ENCODE peak calls at places on chromosomes 11 and 22, in nine cellular contexts. S is ascending aorta; P is ovary; Z is CD8-positive, alpha-beta T cell; J is sigmoid colon; T is stomach; L is psoas muscle; Y is fibroblast of lung; X is colonic mucosa. H is an unnamed sample. For H3K4me1, the result is how much of the 10 kb centered on the place peaks cover.

GRCh38 chr22:18060646-18061620 is 16.9 kb upstream of the PEX26 start:
- DNase-seq in Y (peak), Z (no peak), P (no peak), X (peak), L (no peak), T (no peak), S (no peak), J (no peak), H (no peak)

GRCh38 chr11:126992065-126992803 is 8.3 kb downstream of the KIRREL3 start:
- DNase-seq in J (no peak), P (no peak), X (no peak), S (no peak), L (no peak), T (no peak), Y (peak), Z (no peak), H (no peak)

GRCh38 chr22:30866811-30867271 is 101.7 kb downstream of the MORC2 start:
- DNase-seq in T (no peak), Z (no peak), P (peak), J (peak), Y (no peak), S (peak), X (no peak), L (no peak), H (no peak)

GRCh38 chr11:269146-269890 is 8.9 kb upstream of the NLRP6 start:
- DNase-seq in L (no peak), S (no peak), P (no peak), Z (no peak), T (no peak), J (no peak), X (peak), Y (no peak), H (no peak)

GRCh38 chr11:78812513-78813293 is 238.0 kb upstream of the NARS2 start:
- DNase-seq in X (no peak), Z (no peak), L (no peak), Y (no peak), J (no peak), T (no peak), S (no peak), P (no peak), H (no peak)

GRCh38 chr22:32949719-32950118 is 108.5 kb downstream of the SYN3 start:
- DNase-seq in Y (no peak), L (no peak), Z (no peak), J (no peak), T (no peak), P (no peak), S (no peak), X (no peak), H (peak)

GRCh38 chr22:44046485-44047141 is 22.5 kb downstream of the PARVB start:
- DNase-seq in L (no peak), Z (no peak), J (no peak), T (no peak), P (no peak), X (no peak), S (no peak), Y (no peak), H (no peak)

GRCh38 chr11:74011360-74012071 is 2.6 kb upstream of the UCP3 start:
- DNase-seq in L (no peak), Y (no peak), X (no peak), J (peak), T (no peak), P (no peak), S (no peak), Z (no peak), H (no peak)

GRCh38 chr11:76903325-76903724 is 42.6 kb downstream of the ACER3 start:
- DNase-seq in Z (no peak), X (peak), L (no peak), T (no peak), J (no peak), P (no peak), S (no peak), Y (no peak), H (no peak)

GRCh38 chr11:79466411-79466810 is 25.6 kb upstream of the TENM4 start:
- DNase-seq in X (no peak), L (no peak), S (no peak), Y (peak), T (no peak), Z (no peak), P (no peak), J (no peak), H (no peak)

GRCh38 chr11:129639300-129639699 is 176.3 kb upstream of the TMEM45B start:
- DNase-seq in P (no peak), S (no peak), T (no peak), Z (no peak), J (no peak), Y (peak), X (no peak), L (no peak), H (no peak)

GRCh38 chr22:16974298-16975084 is 33.5 kb downstream of the GAB4 start:
- DNase-seq in J (no peak), S (no peak), X (no peak), Z (no peak), Y (no peak), P (no peak), T (no peak), L (no peak), H (peak)

GRCh38 chr22:23532756-23533155 is 47.3 kb downstream of the IGLL1 start:
- DNase-seq in Z (no peak), S (no peak), L (no peak), X (no peak), Y (no peak), J (peak), T (no peak), P (peak), H (no peak)

GRCh38 chr11:47352556-47352955 is at the start of gene MYBPC3:
- DNase-seq in P (no peak), Z (no peak), L (no peak), X (no peak), J (no peak), T (no peak), S (no peak), Y (no peak), H (no peak)

GRCh38 chr11:65113361-65113756 is 1.7 kb downstream of the TM7SF2 start:
- DNase-seq in T (no peak), X (no peak), L (no peak), S (no peak), J (peak), Z (no peak), Y (no peak), P (peak), H (no peak)

GRCh38 chr11:15875934-15876333 is 480.4 kb downstream of the SOX6 start:
- DNase-seq in X (no peak), Z (no peak), J (no peak), Y (no peak), L (no peak), P (no peak), S (no peak), T (no peak), H (no peak)

GRCh38 chr11:65047581-65048422 is 6.8 kb downstream of the SAC3D1 start:
- DNase-seq in Y (peak), X (peak), J (peak), L (peak), T (no peak), Z (peak), P (peak), S (no peak), H (no peak)

GRCh38 chr11:65204646-65205601 is 23.2 kb downstream of the CAPN1 start:
- DNase-seq in S (peak), Z (peak), P (no peak), T (peak), J (peak), Y (peak), L (no peak), X (no peak), H (no peak)

GRCh38 chr11:32497951-32498350 is 62.6 kb upstream of the WT1 start:
- DNase-seq in Z (no peak), P (no peak), J (no peak), Y (no peak), T (peak), S (no peak), X (no peak), L (no peak), H (no peak)

GRCh38 chr11:33907419-33907818 is 15.5 kb upstream of the LMO2 start:
- DNase-seq in Y (no peak), Z (no peak), X (no peak), T (no peak), P (no peak), S (no peak), L (no peak), J (no peak), H (no peak)

GRCh38 chr11:17604913-17605230 is 57.8 kb downstream of the OTOG start:
- DNase-seq in S (no peak), T (peak), X (no peak), J (no peak), Z (no peak), P (no peak), Y (no peak), L (no peak), H (no peak)

GRCh38 chr11:126426126-126426525 is 70.6 kb downstream of the ST3GAL4 start:
- DNase-seq in J (no peak), P (no peak), L (no peak), T (no peak), Y (no peak), X (peak), Z (no peak), S (no peak), H (no peak)

GRCh38 chr11:69746780-69747742 is 28.1 kb downstream of the FGF4 start:
- DNase-seq in S (no peak), Y (peak), T (no peak), Z (no peak), X (no peak), L (no peak), P (no peak), J (no peak), H (no peak)

GRCh38 chr11:113351490-113351889 is 36.1 kb upstream of the ANKK1 start:
- DNase-seq in L (no peak), P (no peak), Y (no peak), X (no peak), J (no peak), T (no peak), Z (no peak), S (no peak), H (no peak)

GRCh38 chr11:24513837-24514594 is 17.2 kb downstream of the LUZP2 start:
- DNase-seq in Z (no peak), Y (peak), T (no peak), P (no peak), L (no peak), S (no peak), X (no peak), J (no peak), H (no peak)

GRCh38 chr11:100961633-100962032 is 168.0 kb downstream of the PGR start:
- DNase-seq in S (no peak), X (no peak), T (no peak), Y (peak), P (no peak), L (no peak), Z (no peak), J (no peak), H (no peak)

GRCh38 chr11:530960-531825 is 4.2 kb downstream of the HRAS start:
- DNase-seq in Z (no peak), X (no peak), P (no peak), S (no peak), L (no peak), J (no peak), T (no peak), Y (no peak), H (no peak)

GRCh38 chr11:22371188-22371587 is 33.0 kb downstream of the SLC17A6 start:
- DNase-seq in L (no peak), X (no peak), T (no peak), P (no peak), Z (no peak), J (no peak), S (no peak), Y (no peak), H (no peak)

GRCh38 chr11:19071255-19071654 is 10.7 kb upstream of the MRGPRX2 start:
- DNase-seq in T (peak), P (peak), J (peak), S (peak), Y (peak), L (peak), Z (peak), X (peak), H (no peak)

DNA sequence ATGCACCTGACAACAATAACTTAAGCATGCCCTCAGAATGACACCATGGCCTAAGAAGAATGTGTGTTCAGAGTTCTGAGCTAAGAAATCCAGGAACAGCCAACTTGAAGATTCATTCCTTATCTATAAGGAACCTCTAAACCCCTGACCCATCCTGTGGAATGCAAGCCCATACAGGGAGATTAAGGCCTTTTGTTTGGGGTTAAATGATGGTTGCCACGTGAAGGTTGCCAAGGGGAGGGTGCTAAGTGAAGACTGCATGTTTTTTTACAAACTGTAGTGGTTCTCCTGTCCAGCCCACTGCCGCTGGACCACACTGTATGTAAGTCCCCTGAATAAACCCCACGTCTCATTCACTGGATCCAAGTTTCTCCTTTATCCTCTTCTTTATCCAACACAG is 138.2 kb downstream of the GUCY1A2 start:
- DNase-seq in X (no peak), Y (no peak), P (no peak), S (no peak), J (no peak), T (no peak), Z (no peak), L (no peak), H (no peak)
- TF ChIP-seq CTCF in X (no peak), Y (no peak), P (no peak), S (no peak), J (no peak), T (no peak), Z (no peak), L (no peak), H (no peak)

DNA sequence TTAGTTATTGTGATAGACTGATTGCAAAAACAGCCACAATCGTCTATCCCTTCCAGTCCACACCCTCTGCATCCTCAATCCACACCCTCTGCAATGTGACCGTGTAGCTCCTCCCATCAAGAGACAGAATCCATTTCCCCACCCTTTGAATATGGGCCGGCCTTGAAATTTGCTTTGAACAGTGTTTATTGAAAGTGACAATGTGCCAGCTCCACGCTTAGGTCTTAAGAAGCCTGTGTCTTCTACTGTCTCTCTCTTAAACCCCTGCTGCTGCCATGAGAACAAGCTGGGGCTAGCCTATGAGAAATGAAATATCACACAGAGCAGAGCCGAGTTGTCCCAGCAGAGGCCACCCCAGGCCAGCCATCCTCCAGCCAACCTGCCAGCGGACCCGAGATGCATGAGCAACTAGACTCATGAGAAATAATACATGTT is 22.3 kb upstream of the MICAL2 start:
- DNase-seq in X (peak), J (peak), L (no peak), Y (peak), S (peak), T (no peak), P (no peak), Z (no peak), H (no peak)
- H3K4me1 ChIP-seq in X (under half), J (under half), L (under half), Y (under half), S (under half), T (half or more), P (under half), Z (half or more), H (half or more)

DNA sequence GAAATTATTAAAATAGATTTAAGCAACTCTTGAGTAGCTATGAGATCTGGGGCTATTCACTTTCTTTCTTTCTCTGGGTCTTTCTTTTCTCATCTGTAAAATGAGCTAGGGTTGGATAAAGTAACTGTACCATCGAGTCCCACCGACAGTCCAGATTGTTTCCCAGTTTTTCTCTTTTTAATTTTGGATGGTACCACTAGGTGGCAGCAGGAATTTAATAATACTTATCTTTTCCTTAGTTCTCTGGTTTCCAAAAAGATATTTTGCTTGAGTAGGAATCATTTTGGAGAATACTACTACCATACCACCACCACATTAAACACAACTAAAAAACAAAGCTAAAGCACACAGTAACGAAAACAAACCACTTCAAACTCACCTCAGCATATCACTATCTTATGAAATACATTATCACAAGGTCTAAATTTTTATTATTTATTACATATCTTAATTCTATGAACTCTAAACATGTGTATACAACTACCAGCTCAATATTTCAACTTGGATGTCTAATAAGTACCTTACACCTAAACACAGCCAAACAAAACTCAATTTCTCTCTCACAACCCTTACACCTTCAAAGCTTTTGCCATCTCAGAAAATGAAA is 584.0 kb downstream of the KCNA4 start:
- DNase-seq in L (no peak), J (no peak), P (no peak), Z (no peak), X (no peak), Y (no peak), T (no peak), S (no peak), H (no peak)
- TF ChIP-seq CTCF in L (peak), J (no peak), P (no peak), Z (no peak), X (no peak), Y (peak), T (no peak), S (peak), H (no peak)

GRCh38 chr11:118010738-118011461 is 24.7 kb downstream of the IL10RA start:
- DNase-seq in L (peak), X (peak), Z (no peak), P (no peak), S (peak), J (peak), T (peak), Y (no peak), H (no peak)
- H3K4me1 ChIP-seq in L (under half), X (under half), Z (half or more), P (under half), S (under half), J (under half), T (under half), Y (under half), H (under half)

GRCh38 chr22:48104102-48104738 is 1341.8 kb downstream of the TBC1D22A start:
- DNase-seq in X (no peak), Y (no peak), T (peak), J (no peak), L (no peak), S (no peak), P (no peak), Z (no peak), H (peak)
- TF ChIP-seq CTCF in X (no peak), Y (no peak), T (no peak), J (no peak), L (no peak), S (no peak), P (no peak), Z (no peak), H (no peak)

DNA sequence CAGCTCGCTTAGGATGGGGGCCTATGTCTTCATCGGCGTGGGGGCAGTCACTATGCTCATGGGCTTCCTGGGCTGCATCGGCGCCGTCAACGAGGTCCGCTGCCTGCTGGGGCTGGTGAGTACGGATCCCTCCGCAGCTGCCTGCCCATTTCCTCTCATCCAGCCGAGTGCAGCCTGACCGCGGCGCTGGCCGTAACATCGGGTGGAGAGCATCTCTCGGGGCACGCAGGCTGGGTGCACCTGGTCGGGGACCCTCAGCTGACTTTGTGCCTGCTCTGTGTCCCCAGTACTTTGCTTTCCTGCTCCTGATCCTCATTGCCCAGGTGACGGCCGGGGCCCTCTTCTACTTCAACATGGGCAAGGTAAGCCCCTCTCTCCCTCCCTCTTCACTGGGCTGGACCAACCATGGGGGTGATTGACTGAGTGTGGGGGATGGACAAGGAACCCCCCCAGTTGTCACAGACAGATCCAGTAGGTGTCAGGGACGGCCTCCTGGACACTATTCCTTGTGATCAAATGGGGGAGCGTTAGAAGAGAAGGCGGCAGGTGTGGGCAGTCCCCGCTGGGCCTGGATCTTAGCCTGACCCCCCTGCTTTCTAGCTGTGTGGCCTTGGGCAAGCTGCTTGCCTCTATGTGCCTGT is 39.7 kb downstream of the CD82 start:
- DNase-seq in S (no peak), Y (no peak), L (no peak), Z (no peak), X (no peak), P (no peak), J (no peak), T (no peak), H (no peak)
- H3K4me1 ChIP-seq in S (under half), Y (under half), L (under half), Z (under half), X (under half), P (under half), J (half or more), T (half or more), H (under half)

GRCh38 chr11:121841487-121842167 is 274.4 kb downstream of the BLID start:
- DNase-seq in Y (peak), L (no peak), J (peak), Z (no peak), X (no peak), T (no peak), S (no peak), P (no peak), H (no peak)
- TF ChIP-seq CTCF in Y (no peak), L (no peak), J (no peak), Z (no peak), X (no peak), T (no peak), S (no peak), P (no peak), H (no peak)

H was measured in vagina.